ENCODE peak calls at places on chromosomes 6 and 20, in four cellular contexts. J is tibial artery, K is RWPE1, O is OCI-LY7. Q is an unnamed sample.

GRCh38 chr6:7108964-7109836 is 1.4 kb downstream of the RREB1 start:
- DNase-seq in J (peak; percentile 72), O (peak; percentile 34), K (peak; percentile 76), Q (peak; percentile 31)

GRCh38 chr6:39902136-39902535 is 32.1 kb downstream of the MOCS1 start:
- DNase-seq in K (no peak), O (no peak), J (no peak), Q (no peak)

GRCh38 chr6:150069707-150070106 is 786 bp upstream of the ULBP3 start:
- DNase-seq in K (no peak), O (no peak), J (no peak), Q (no peak)

GRCh38 chr20:63973160-63973479 is 3.4 kb upstream of the ZNF512B start:
- DNase-seq in J (no peak), O (no peak), K (no peak), Q (no peak)

GRCh38 chr20:53834044-53834442 is 236.4 kb downstream of the BCAS1 start:
- DNase-seq in O (peak; percentile 69), K (no peak), J (no peak), Q (no peak)

GRCh38 chr6:105650367-105650766 is 247.5 kb upstream of the PREP start:
- DNase-seq in J (no peak), O (no peak), K (no peak), Q (no peak)

GRCh38 chr20:8215516-8215915 is 83.5 kb downstream of the PLCB1 start:
- DNase-seq in O (no peak), J (no peak), K (no peak), Q (no peak)

GRCh38 chr20:445514-446336 is 16.6 kb downstream of the TBC1D20 start:
- DNase-seq in K (no peak), J (no peak), O (no peak), Q (no peak)

GRCh38 chr20:8196096-8196495 is 64.0 kb downstream of the PLCB1 start:
- DNase-seq in K (no peak), O (no peak), J (no peak), Q (no peak)

GRCh38 chr20:48523191-48523757 is 304.5 kb downstream of the PREX1 start:
- DNase-seq in J (no peak), K (peak; percentile 86), O (peak; percentile 56), Q (peak; percentile 58)

GRCh38 chr6:33719326-33719987 is 8.0 kb upstream of the UQCC2 start:
- DNase-seq in O (no peak), J (no peak), K (no peak), Q (no peak)

GRCh38 chr6:45986746-45987274 is 28.9 kb downstream of the CLIC5 start:
- DNase-seq in K (no peak), O (no peak), J (no peak), Q (no peak)

GRCh38 chr20:37453836-37454235 is 67.2 kb upstream of the NNAT start:
- DNase-seq in K (no peak), J (no peak), O (no peak), Q (no peak)

GRCh38 chr20:25136643-25137559 is 55.0 kb upstream of the VSX1 start:
- DNase-seq in O (no peak), K (peak; percentile 67), J (peak; percentile 83), Q (peak; percentile 41)

GRCh38 chr6:164097557-164098398 is 683.3 kb downstream of the QKI start:
- DNase-seq in J (no peak), O (no peak), K (peak; percentile 37), Q (no peak)

GRCh38 chr6:169868458-169868857 is 117.0 kb downstream of the ERMARD start:
- DNase-seq in J (no peak), O (peak; percentile 83), K (no peak), Q (no peak)

GRCh38 chr20:46152824-46153586 is 34.9 kb downstream of the CD40 start:
- DNase-seq in O (no peak), K (no peak), J (no peak), Q (no peak)

GRCh38 chr20:63007472-63007721 is 633 bp upstream of the BHLHE23 start:
- DNase-seq in J (no peak), K (no peak), O (no peak), Q (no peak)

GRCh38 chr6:140713495-140713894 is 1339.0 kb upstream of the CITED2 start:
- DNase-seq in J (no peak), O (no peak), K (no peak), Q (no peak)

GRCh38 chr6:25492951-25493350 is 159.1 kb upstream of the SCGN start:
- DNase-seq in O (no peak), J (no peak), K (no peak), Q (no peak)

GRCh38 chr6:89242574-89243330 is 25.6 kb upstream of the GABRR1 start:
- DNase-seq in O (peak; percentile 56), J (no peak), K (peak; percentile 66), Q (peak; percentile 21)

GRCh38 chr20:54474866-54475265 is 527 bp upstream of the DOK5 start:
- DNase-seq in O (no peak), K (no peak), J (no peak), Q (no peak)

GRCh38 chr20:54364365-54364764 is 111.0 kb upstream of the DOK5 start:
- DNase-seq in O (no peak), J (no peak), K (no peak), Q (no peak)

GRCh38 chr6:16979677-16980076 is 122.2 kb upstream of the STMND1 start:
- DNase-seq in J (no peak), O (no peak), K (no peak), Q (no peak)

GRCh38 chr6:13217206-13217905 is 111.0 kb downstream of the TBC1D7 start:
- DNase-seq in O (peak; percentile 29), K (no peak), J (no peak), Q (no peak)

DNA sequence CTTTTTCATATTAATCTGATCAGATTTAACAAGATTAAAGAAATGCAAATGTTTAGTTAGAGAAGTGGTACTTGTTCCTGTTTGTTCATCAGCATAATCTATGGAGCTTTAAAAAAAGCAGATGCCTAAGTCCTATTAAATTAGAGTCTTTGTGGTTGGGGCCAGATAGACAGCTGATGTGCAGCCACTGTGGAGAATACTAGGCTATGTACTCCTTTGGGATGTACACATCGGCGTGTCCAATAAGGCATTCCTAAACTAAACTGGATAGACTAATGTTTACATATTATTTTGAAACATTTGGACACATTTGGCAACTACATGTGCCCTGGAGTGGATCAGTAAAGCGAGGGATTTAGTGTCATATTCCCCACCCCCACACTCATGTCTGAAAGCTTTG is 459.5 kb downstream of the LMBRD1 start:
- DNase-seq in K (no peak), J (no peak), O (no peak), Q (no peak)
- TF ChIP-seq CTCF in K (no peak), J (no peak), O (no peak), Q (no peak)

DNA sequence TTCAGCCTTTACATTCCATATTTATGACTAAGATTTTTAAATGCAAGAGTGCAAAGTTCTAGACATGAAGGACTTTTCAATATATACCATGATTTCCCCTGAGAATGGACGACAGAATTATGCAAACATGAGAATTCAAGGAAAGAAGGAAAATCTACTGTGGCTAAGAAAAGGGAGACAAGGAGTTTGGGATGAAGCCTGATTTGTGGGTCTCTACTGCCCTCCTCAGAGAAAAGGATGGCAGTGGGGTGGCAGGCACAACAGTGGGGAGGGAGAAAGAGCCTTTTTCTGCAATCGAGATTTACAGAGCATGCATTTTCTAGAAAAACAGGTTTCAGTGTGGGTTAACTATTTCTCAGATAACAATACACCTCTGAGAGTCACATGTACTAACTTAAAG is 466.9 kb upstream of the NRSN1 start:
- DNase-seq in K (no peak), J (no peak), O (no peak), Q (peak; percentile 66)
- TF ChIP-seq CTCF in K (peak; percentile 14), J (no peak), O (peak; percentile 20), Q (peak; percentile 63)

DNA sequence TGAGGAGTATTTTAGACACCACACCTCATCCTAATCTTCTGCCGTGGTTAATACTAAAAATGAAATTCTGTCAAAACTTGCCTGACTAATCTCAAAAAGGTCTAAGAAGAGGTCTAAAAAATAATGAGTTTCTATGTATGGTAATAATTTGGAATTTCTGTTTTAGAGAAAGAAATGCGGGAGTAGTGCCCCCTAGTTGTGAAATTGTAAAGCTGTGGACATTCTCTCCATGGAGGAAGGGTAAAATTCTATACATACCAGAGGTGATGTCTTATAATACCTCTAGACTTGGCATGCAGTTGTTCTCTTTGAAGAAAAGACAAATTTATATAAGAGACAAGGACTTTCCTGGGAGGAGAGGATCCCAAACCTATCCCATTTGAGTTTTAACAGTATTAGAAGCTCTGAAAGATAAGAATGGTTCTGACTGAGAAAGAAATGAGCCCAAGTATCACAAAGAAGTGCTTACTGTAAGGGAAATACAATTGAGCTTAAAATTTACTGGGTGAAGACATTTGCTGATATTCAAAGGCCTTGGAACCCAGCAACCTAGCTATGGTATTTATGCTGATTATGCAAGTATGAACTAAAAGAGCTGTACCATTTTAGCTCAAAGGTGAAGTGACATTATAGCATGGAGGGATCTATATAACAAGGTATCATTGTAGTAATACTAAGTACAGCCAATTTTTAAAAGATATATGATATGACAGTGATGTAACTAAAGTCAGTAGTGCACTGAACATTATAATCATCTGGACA is 5.1 kb upstream of the EPHA7 start:
- DNase-seq in O (peak; percentile 1), K (no peak), J (no peak), Q (no peak)
- TF ChIP-seq CTCF in O (peak; percentile 73), K (no peak), J (peak; percentile 28), Q (no peak)

GRCh38 chr6:29517245-29517644 is 29.5 kb upstream of the MAS1L start:
- DNase-seq in O (no peak), K (no peak), J (no peak), Q (no peak)
- TF ChIP-seq CTCF in O (no peak), K (no peak), J (no peak), Q (no peak)

GRCh38 chr6:146912730-146913680 is 291.2 kb upstream of the STXBP5 start:
- DNase-seq in J (no peak), K (no peak), O (no peak), Q (no peak)

GRCh38 chr6:146914563-146915483 is 289.4 kb upstream of the STXBP5 start:
- DNase-seq in K (peak; percentile 78), J (peak; percentile 54), O (no peak), Q (peak; percentile 22)

GRCh38 chr6:146915671-146916127 is 288.5 kb upstream of the STXBP5 start:
- DNase-seq in K (no peak), O (no peak), J (no peak), Q (no peak)

GRCh38 chr6:146911635-146912034 is 292.6 kb upstream of the STXBP5 start:
- DNase-seq in O (no peak), K (no peak), J (no peak), Q (no peak)

GRCh38 chr6:146913842-146914562 is 290.2 kb upstream of the STXBP5 start:
- DNase-seq in J (peak; percentile 76), O (no peak), K (peak; percentile 76), Q (peak; percentile 63)
- TF ChIP-seq CTCF in J (no peak), O (no peak), K (no peak), Q (no peak)

GRCh38 chr6:132712366-132712765 is 1.5 kb downstream of the VNN1 start:
- DNase-seq in J (no peak), K (peak; percentile 27), O (no peak), Q (peak; percentile 48)

GRCh38 chr6:132713355-132714134 is at the start of gene VNN1:
- DNase-seq in O (peak; percentile 13), J (peak; percentile 60), K (no peak), Q (no peak)

GRCh38 chr6:132716238-132716637 is 2.4 kb upstream of the VNN1 start:
- DNase-seq in O (no peak), K (no peak), J (no peak), Q (no peak)

GRCh38 chr6:132714160-132714559 is 305 bp upstream of the VNN1 start:
- DNase-seq in K (no peak), J (no peak), O (no peak), Q (no peak)

GRCh38 chr6:132715204-132715603 is 1.3 kb upstream of the VNN1 start:
- DNase-seq in J (peak; percentile 47), O (no peak), K (peak; percentile 57), Q (peak; percentile 75)
- TF ChIP-seq CTCF in J (peak; percentile 22), O (no peak), K (no peak), Q (peak; percentile 58)

GRCh38 chr6:4775591-4776492 is at the start of gene CDYL:
- DNase-seq in K (peak; percentile 83), O (peak; percentile 92), J (peak; percentile 77), Q (peak; percentile 87)
- TF ChIP-seq CTCF in K (no peak), O (no peak), J (peak; percentile 32), Q (no peak)